ENCODE peak calls at places on chromosomes 1 and 21, in ten cellular contexts. V, R, A, J, M, B, F, S, H and T are unnamed samples.

GRCh38 chr1:25038699-25039098 is 108.6 kb upstream of the RUNX3 start:
- DNase-seq in S (no peak), A (no peak), B (no peak), H (no peak), J (no peak), F (no peak), R (no peak), V (no peak), M (no peak), T (no peak)

GRCh38 chr1:155079487-155080249 is 1.0 kb downstream of the EFNA3 start:
- DNase-seq in M (peak; percentile 85), A (no peak), J (no peak), F (no peak), V (no peak), S (peak; percentile 18), B (peak; percentile 67), H (no peak), R (peak; percentile 47), T (peak; percentile 73)

GRCh38 chr1:91148641-91149069 is 126.8 kb upstream of the ZNF644 start:
- DNase-seq in V (no peak), S (no peak), R (no peak), A (no peak), H (no peak), F (no peak), B (no peak), M (no peak), J (no peak), T (no peak)

GRCh38 chr1:34358636-34359035 is 181.9 kb downstream of the C1orf94 start:
- DNase-seq in J (no peak), F (no peak), M (no peak), B (no peak), R (no peak), V (no peak), H (no peak), S (no peak), A (no peak), T (no peak)

GRCh38 chr21:26982767-26983166 is 15.9 kb upstream of the ADAMTS5 start:
- DNase-seq in B (no peak), R (no peak), M (no peak), F (no peak), J (peak; percentile 19), S (no peak), V (peak; percentile 54), H (no peak), A (no peak), T (no peak)

GRCh38 chr1:57012280-57012679 is 46.5 kb upstream of the C8B start:
- DNase-seq in R (no peak), V (no peak), J (no peak), H (no peak), A (no peak), M (no peak), F (no peak), B (no peak), S (no peak), T (no peak)

GRCh38 chr1:61055110-61055614 is 27.2 kb upstream of the NFIA start:
- DNase-seq in M (peak; percentile 76), J (no peak), A (no peak), B (peak; percentile 72), V (no peak), F (no peak), R (peak; percentile 54), H (no peak), S (no peak), T (no peak)

GRCh38 chr1:67566803-67567202 is 118.2 kb upstream of the GADD45A start:
- DNase-seq in F (no peak), V (no peak), J (no peak), M (peak; percentile 58), A (no peak), B (no peak), R (no peak), S (no peak), H (no peak), T (peak; percentile 23)

GRCh38 chr1:47590523-47591225 is 152.8 kb downstream of the FOXD2 start:
- DNase-seq in S (no peak), V (peak; percentile 25), B (no peak), M (no peak), J (no peak), F (no peak), R (no peak), A (no peak), H (no peak), T (no peak)

GRCh38 chr1:175373786-175374623 is 181.4 kb upstream of the KIAA0040 start:
- DNase-seq in B (no peak), J (no peak), R (peak; percentile 23), S (no peak), A (peak; percentile 23), V (peak; percentile 56), F (no peak), M (no peak), H (no peak), T (peak; percentile 66)

GRCh38 chr1:40818264-40818961 is 34.8 kb downstream of the KCNQ4 start:
- DNase-seq in H (peak; percentile 36), V (peak; percentile 71), B (no peak), F (peak; percentile 41), J (no peak), M (peak; percentile 88), A (peak; percentile 62), S (peak; percentile 63), R (peak; percentile 88), T (no peak)

GRCh38 chr1:171902527-171902926 is 61.2 kb downstream of the DNM3 start:
- DNase-seq in F (no peak), M (no peak), R (no peak), A (no peak), V (no peak), B (no peak), H (no peak), J (no peak), S (no peak), T (no peak)

GRCh38 chr1:167332503-167332902 is 111.8 kb downstream of the POU2F1 start:
- DNase-seq in B (no peak), R (no peak), S (no peak), F (no peak), J (no peak), V (no peak), H (no peak), A (no peak), M (no peak), T (no peak)

GRCh38 chr1:11158291-11158690 is 30.9 kb upstream of the ANGPTL7 start:
- DNase-seq in R (no peak), F (no peak), J (no peak), S (no peak), H (no peak), M (peak; percentile 78), A (no peak), V (no peak), B (peak; percentile 27), T (no peak)
- TF ChIP-seq CTCF in R (no peak), F (no peak), J (no peak), S (no peak), H (no peak), M (peak; percentile 13), A (no peak), V (no peak), B (no peak), T (no peak)

DNA sequence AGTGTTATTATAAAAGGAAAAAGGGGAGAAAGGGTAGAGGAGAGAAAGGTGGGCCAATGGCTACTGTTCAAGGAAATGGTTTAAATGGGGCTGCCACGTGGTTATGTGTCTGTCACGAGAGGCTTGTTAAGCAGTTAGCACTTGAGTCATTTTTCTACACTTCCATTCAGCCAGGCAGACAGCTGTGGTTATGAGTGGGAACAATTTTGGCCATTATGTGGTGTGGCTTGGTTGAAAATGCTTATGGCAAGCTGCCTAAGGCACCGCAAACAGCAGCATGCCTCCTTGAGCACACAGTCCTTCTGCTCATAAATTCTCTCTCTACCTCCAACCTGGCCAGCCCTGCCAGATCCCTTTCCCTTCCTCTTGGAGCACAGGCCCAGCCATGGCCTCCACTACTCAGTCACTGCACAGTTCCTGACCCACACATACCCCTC is 3.2 kb upstream of the SRM start:
- DNase-seq in F (no peak), J (no peak), B (peak; percentile 40), V (no peak), S (no peak), A (no peak), R (no peak), M (peak; percentile 97), H (no peak), T (no peak)
- H3K36me3 ChIP-seq in F (no peaks in the 10 kb centered on the region), J (no peaks in the 10 kb centered on the region), B (peaks cover 27% of the 10 kb centered on the region), V (no peaks in the 10 kb centered on the region), S (peaks cover 28% of the 10 kb centered on the region), A (no peaks in the 10 kb centered on the region), R (no peaks in the 10 kb centered on the region), M (peaks cover 35% of the 10 kb centered on the region), H (peaks cover 56% of the 10 kb centered on the region), T (peaks cover 57% of the 10 kb centered on the region)

GRCh38 chr1:109488696-109489095 is 5.0 kb downstream of the ATXN7L2 start:
- DNase-seq in B (no peak), H (no peak), F (no peak), V (peak; percentile 59), R (no peak), S (no peak), A (no peak), J (no peak), M (no peak), T (no peak)

GRCh38 chr1:109490029-109490933 is 3.6 kb upstream of the CYB561D1 start:
- DNase-seq in S (peak; percentile 48), A (peak; percentile 48), B (peak; percentile 83), V (peak; percentile 88), M (peak; percentile 99), F (peak; percentile 50), H (no peak), R (peak; percentile 79), J (peak; percentile 77), T (peak; percentile 78)

GRCh38 chr1:109490934-109491302 is 3.0 kb upstream of the CYB561D1 start:
- DNase-seq in V (peak; percentile 75), R (no peak), S (peak; percentile 28), F (no peak), H (no peak), M (no peak), B (no peak), J (no peak), A (no peak), T (no peak)

GRCh38 chr1:109491372-109491771 is 2.5 kb upstream of the CYB561D1 start:
- DNase-seq in B (no peak), J (no peak), R (no peak), H (no peak), V (peak; percentile 53), S (no peak), A (no peak), M (peak; percentile 6), F (no peak), T (no peak)

GRCh38 chr1:109488201-109488600 is 4.5 kb downstream of the ATXN7L2 start:
- DNase-seq in J (no peak), S (no peak), A (no peak), F (no peak), H (no peak), V (peak; percentile 50), R (no peak), M (peak; percentile 69), B (no peak), T (no peak)
- TF ChIP-seq CTCF in J (no peak), S (no peak), A (no peak), F (no peak), H (no peak), V (no peak), R (no peak), M (no peak), B (no peak), T (peak; percentile 25)

GRCh38 chr1:39452081-39452480 is 39.4 kb upstream of the BMP8A start:
- DNase-seq in J (no peak), H (no peak), M (no peak), R (no peak), A (no peak), S (no peak), V (no peak), B (no peak), F (no peak), T (no peak)
- H3K36me3 ChIP-seq in J (no peaks in the 10 kb centered on the region), H (peaks cover 100% of the 10 kb centered on the region), M (peaks cover 89% of the 10 kb centered on the region), R (peaks cover 26% of the 10 kb centered on the region), A (peaks cover 9% of the 10 kb centered on the region), S (peaks cover 83% of the 10 kb centered on the region), V (no peaks in the 10 kb centered on the region), B (peaks cover 92% of the 10 kb centered on the region), F (peaks cover 20% of the 10 kb centered on the region), T (peaks cover 96% of the 10 kb centered on the region)

GRCh38 chr1:81887421-81887820 is 86.7 kb downstream of the ADGRL2 start:
- DNase-seq in V (no peak), M (no peak), B (no peak), S (no peak), J (no peak), R (no peak), F (no peak), H (no peak), A (no peak), T (no peak)
- TF ChIP-seq CTCF in V (no peak), M (no peak), B (no peak), S (no peak), J (no peak), R (no peak), F (no peak), H (no peak), A (no peak), T (no peak)